ENCODE peak calls at places on chromosomes 4 and X, in six cellular contexts. U is testis, W is thoracic aorta, L is uterus, X is K562, O is psoas muscle. E is an unnamed sample.

GRCh38 chrX:1468250-1468772 is 15.6 kb upstream of the ASMTL start:
- DNase-seq in L (no peak), U (peak; percentile 14), O (peak; percentile 54), X (no peak), W (no peak), E (no peak)

GRCh38 chr4:44760142-44760898 is 34.0 kb upstream of the GNPDA2 start:
- DNase-seq in O (no peak), U (no peak), X (peak; percentile 31), W (no peak), L (no peak), E (peak; percentile 59)

GRCh38 chrX:154074199-154074598 is 23.3 kb downstream of the MECP2 start:
- DNase-seq in L (no peak), O (no peak), X (no peak), W (no peak), U (no peak), E (peak; percentile 64)

GRCh38 chrX:103356023-103356798 is at the start of gene TCEAL9:
- DNase-seq in X (peak; percentile 14), U (peak; percentile 85), L (peak; percentile 67), W (no peak), O (peak; percentile 58), E (peak; percentile 88)

GRCh38 chr4:158769175-158769831 is 477 bp downstream of the FNIP2 start:
- DNase-seq in X (no peak), L (peak; percentile 44), W (no peak), O (peak; percentile 68), U (peak; percentile 35), E (peak; percentile 33)

GRCh38 chr4:140335076-140335475 is 38.4 kb upstream of the SCOC start:
- DNase-seq in U (no peak), O (no peak), L (no peak), W (no peak), X (no peak), E (no peak)

GRCh38 chr4:85776091-85776490 is 301.1 kb downstream of the ARHGAP24 start:
- DNase-seq in L (no peak), U (no peak), X (no peak), O (no peak), W (no peak), E (peak; percentile 7)

GRCh38 chrX:154457491-154458115 is 478 bp upstream of the PLXNA3 start:
- DNase-seq in O (no peak), X (peak; percentile 86), U (peak; percentile 30), W (no peak), L (peak; percentile 41), E (peak; percentile 50)

GRCh38 chrX:100263650-100264049 is 146.4 kb downstream of the PCDH19 start:
- DNase-seq in O (no peak), L (no peak), U (no peak), W (no peak), X (no peak), E (no peak)

GRCh38 chrX:68177542-68177941 is 255.8 kb downstream of the OPHN1 start:
- DNase-seq in O (no peak), W (no peak), X (no peak), U (no peak), L (no peak), E (peak; percentile 9)

GRCh38 chrX:150258463-150259430 is 104.4 kb upstream of the MAMLD1 start:
- DNase-seq in W (no peak), X (no peak), L (no peak), U (no peak), O (no peak), E (no peak)

GRCh38 chr4:174210952-174211490 is 72.4 kb downstream of the FBXO8 start:
- DNase-seq in W (no peak), X (no peak), L (no peak), O (no peak), U (no peak), E (no peak)

GRCh38 chr4:87232241-87232640 is 11.8 kb upstream of the KLHL8 start:
- DNase-seq in W (no peak), X (no peak), O (no peak), U (no peak), L (no peak), E (peak; percentile 25)

GRCh38 chrX:65406532-65406931 is 128.1 kb downstream of the LAS1L start:
- DNase-seq in O (no peak), U (peak; percentile 14), L (no peak), X (no peak), W (no peak), E (peak; percentile 18)

GRCh38 chrX:18640686-18641085 is 31.2 kb downstream of the RS1 start:
- DNase-seq in O (no peak), L (no peak), W (no peak), X (no peak), U (no peak), E (peak; percentile 16)

GRCh38 chrX:3520987-3521875 is 174.8 kb upstream of the MXRA5 start:
- DNase-seq in X (no peak), U (no peak), O (no peak), W (no peak), L (no peak), E (no peak)

GRCh38 chr4:148166132-148166531 is 276.1 kb downstream of the NR3C2 start:
- DNase-seq in O (no peak), W (no peak), U (peak; percentile 18), L (no peak), X (no peak), E (peak; percentile 35)

DNA sequence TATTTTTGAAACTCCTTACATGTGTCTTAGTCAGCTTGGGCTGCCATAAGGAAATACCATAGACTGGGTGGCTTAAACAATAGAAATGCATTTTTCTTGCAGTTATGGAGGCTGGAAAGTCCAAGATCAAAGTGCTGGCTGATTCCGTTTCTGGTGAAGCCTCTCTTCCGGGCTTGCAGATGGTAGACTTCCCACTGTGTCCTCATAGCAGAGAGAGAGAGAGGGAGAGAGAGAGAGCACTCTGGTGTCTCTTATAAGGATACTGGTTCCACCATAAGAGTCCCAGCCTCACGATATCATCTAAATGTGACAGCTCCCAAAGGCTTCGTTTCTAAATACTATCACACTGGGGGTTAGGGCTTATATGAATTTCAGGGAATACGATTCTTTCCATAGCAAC is 39.7 kb downstream of the ENPEP start:
- DNase-seq in O (no peak), U (no peak), W (no peak), L (no peak), X (no peak), E (no peak)
- H3K4me3 ChIP-seq in O (peak overlapping the region; percentile 53), U (peak overlapping the region; percentile 31), W (peak overlapping the region; percentile 65), L (no peak overlapping the region), X (no peak overlapping the region), E (no peak overlapping the region)

GRCh38 chr4:51906167-51906647 is 63.3 kb downstream of the DCUN1D4 start:
- DNase-seq in W (no peak), O (no peak), L (no peak), U (no peak), X (no peak), E (peak; percentile 12)

GRCh38 chr4:51907001-51907669 is 64.2 kb downstream of the DCUN1D4 start:
- DNase-seq in X (no peak), W (no peak), U (no peak), L (no peak), O (no peak), E (no peak)

GRCh38 chr4:51909236-51909703 is 66.3 kb downstream of the DCUN1D4 start:
- DNase-seq in X (no peak), W (no peak), L (no peak), O (no peak), U (no peak), E (no peak)
- H3K36me3 ChIP-seq in X (peaks cover 86% of the 10 kb centered on the region), W (peaks cover 42% of the 10 kb centered on the region), L (no peaks in the 10 kb centered on the region), O (peaks cover 85% of the 10 kb centered on the region), U (no peaks in the 10 kb centered on the region), E (peaks cover 22% of the 10 kb centered on the region)

DNA sequence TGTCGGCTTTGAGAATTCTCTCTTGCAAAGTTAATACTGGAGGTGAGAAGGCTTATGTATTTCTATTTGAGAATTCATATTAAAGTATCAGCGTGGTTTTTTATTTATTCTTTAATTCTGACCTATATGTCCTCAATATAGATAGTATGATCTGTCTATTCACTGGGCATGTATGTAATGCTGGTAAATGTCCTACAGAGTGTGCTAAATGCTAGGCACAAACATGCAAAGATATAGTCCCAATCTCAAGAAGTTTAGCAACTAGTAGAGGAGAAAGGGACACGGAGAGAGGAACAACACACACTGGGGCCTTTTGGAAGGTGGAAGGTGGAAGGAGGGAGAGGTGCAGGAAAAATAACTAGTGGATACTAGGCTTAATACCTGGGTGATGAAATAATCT is 11.0 kb upstream of the BMPR1B start:
- DNase-seq in X (no peak), O (no peak), W (no peak), U (no peak), L (no peak), E (no peak)
- TF ChIP-seq CTCF in X (peak; percentile 30), O (peak; percentile 18), W (no peak), U (no peak), L (no peak), E (no peak)

DNA sequence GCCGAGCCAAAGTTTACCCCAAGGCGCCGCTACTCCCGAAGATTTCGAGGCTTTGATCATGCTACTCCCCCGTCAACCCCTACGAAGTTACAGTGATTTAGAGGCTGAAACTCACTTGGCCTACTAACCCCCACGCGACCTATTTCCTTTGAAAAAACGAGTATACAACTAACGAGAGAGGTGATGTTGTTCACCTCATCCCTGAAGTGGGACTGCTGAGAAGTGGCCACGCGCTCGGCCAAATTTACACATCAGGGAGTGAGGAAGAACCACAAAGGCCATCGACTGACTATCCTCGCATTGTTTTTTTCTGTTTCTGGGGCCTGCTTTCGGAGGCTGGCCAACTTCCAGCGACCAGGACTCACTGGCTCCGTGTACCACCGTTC is 37.7 kb downstream of the PGRMC1 start:
- DNase-seq in W (no peak), X (no peak), L (no peak), O (no peak), U (peak; percentile 12), E (no peak)
- H3K4me3 ChIP-seq in W (peak overlapping the region; percentile 33), X (no peak overlapping the region), L (no peak overlapping the region), O (peak overlapping the region; percentile 35), U (peak overlapping the region; percentile 34), E (no peak overlapping the region)

DNA sequence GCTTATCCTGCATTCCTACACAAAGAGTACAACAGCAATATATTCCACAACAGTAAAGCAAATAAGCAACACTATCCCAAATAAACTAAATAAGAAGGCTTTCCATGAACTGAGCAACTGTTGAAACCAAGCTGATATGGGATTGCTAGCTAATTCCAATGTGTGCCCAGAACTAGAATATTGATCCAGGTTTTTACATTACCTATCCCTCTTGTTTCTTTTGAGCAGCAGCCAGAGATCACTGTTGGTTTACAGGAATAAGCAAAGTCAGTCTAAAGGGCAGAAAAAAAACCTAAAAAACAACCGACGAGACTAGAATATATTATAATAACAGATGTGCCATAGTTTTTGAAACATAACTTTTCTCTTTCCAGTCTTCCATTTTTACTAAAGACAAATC is 22.4 kb upstream of the ADH4 start:
- DNase-seq in L (no peak), W (no peak), O (no peak), U (no peak), X (no peak), E (no peak)
- H3K36me3 ChIP-seq in L (no peaks in the 10 kb centered on the region), W (peaks cover 1% of the 10 kb centered on the region), O (no peaks in the 10 kb centered on the region), U (no peaks in the 10 kb centered on the region), X (no peaks in the 10 kb centered on the region), E (no peaks in the 10 kb centered on the region)

GRCh38 chr4:71772592-71772991 is 11.3 kb downstream of the GC start:
- DNase-seq in X (no peak), O (no peak), W (no peak), L (no peak), U (no peak), E (no peak)
- TF ChIP-seq CTCF in X (peak; percentile 26), O (no peak), W (no peak), L (no peak), U (no peak), E (no peak)